ENCODE peak calls at places on chromosomes 3 and 15, in five cellular contexts. M is PC-9, V is endothelial cell of umbilical vein, F is body of pancreas, U is heart right ventricle. X is an unnamed sample.

GRCh38 chr3:148962513-148962912 is 28.8 kb upstream of the GYG1 start:
- DNase-seq in M (peak; percentile 58), V (peak; percentile 86), F (no peak), U (no peak), X (peak; percentile 83)

GRCh38 chr3:119637679-119638525 is 22.5 kb downstream of the POPDC2 start:
- DNase-seq in M (peak; percentile 14), V (peak; percentile 91), F (no peak), U (no peak), X (peak; percentile 83)

GRCh38 chr3:22952860-22953259 is 250.3 kb upstream of the UBE2E2 start:
- DNase-seq in M (no peak), V (no peak), F (no peak), U (no peak), X (no peak)

GRCh38 chr3:119331661-119332060 is 37.5 kb downstream of the ARHGAP31 start:
- DNase-seq in M (no peak), V (no peak), F (no peak), U (no peak), X (no peak)

GRCh38 chr3:195715583-195716266 is 5.1 kb upstream of the MUC20 start:
- DNase-seq in M (peak; percentile 83), V (no peak), F (peak; percentile 28), U (no peak), X (no peak)

GRCh38 chr15:60396560-60396963 is 1.2 kb downstream of the ANXA2 start:
- DNase-seq in M (no peak), V (no peak), F (no peak), U (no peak), X (no peak)

GRCh38 chr15:63256433-63256884 is 20.9 kb upstream of the APH1B start:
- DNase-seq in M (no peak), V (peak; percentile 83), F (no peak), U (no peak), X (peak; percentile 38)

GRCh38 chr3:195401959-195402358 is 40.9 kb downstream of the ACAP2 start:
- DNase-seq in M (no peak), V (no peak), F (no peak), U (no peak), X (no peak)

GRCh38 chr15:51908312-51908711 is 63.3 kb downstream of the LEO1 start:
- DNase-seq in M (no peak), V (peak; percentile 44), F (no peak), U (no peak), X (no peak)

GRCh38 chr3:117885046-117885445 is 1149.6 kb downstream of the IGSF11 start:
- DNase-seq in M (no peak), V (peak; percentile 72), F (no peak), U (no peak), X (no peak)

GRCh38 chr15:45664451-45664850 is 29.6 kb downstream of the SQOR start:
- DNase-seq in M (no peak), V (no peak), F (no peak), U (no peak), X (peak; percentile 81)

GRCh38 chr3:33937628-33938027 is 139.2 kb downstream of the PDCD6IP start:
- DNase-seq in M (no peak), V (no peak), F (no peak), U (no peak), X (no peak)

GRCh38 chr3:81485444-81485865 is 276.0 kb downstream of the GBE1 start:
- DNase-seq in M (no peak), V (peak; percentile 93), F (no peak), U (no peak), X (peak; percentile 77)

GRCh38 chr3:119388577-119388976 is 74.8 kb downstream of the TMEM39A start:
- DNase-seq in M (peak; percentile 59), V (no peak), F (peak; percentile 20), U (no peak), X (no peak)

GRCh38 chr3:178761024-178761423 is 224.8 kb downstream of the KCNMB2 start:
- DNase-seq in M (no peak), V (no peak), F (no peak), U (no peak), X (no peak)

GRCh38 chr3:67790043-67790442 is 135.6 kb upstream of the SUCLG2 start:
- DNase-seq in M (peak; percentile 15), V (peak; percentile 68), F (peak; percentile 52), U (peak; percentile 11), X (peak; percentile 65)

GRCh38 chr15:59751552-59752413 is 62.7 kb upstream of the BNIP2 start:
- DNase-seq in M (peak; percentile 8), V (no peak), F (no peak), U (no peak), X (no peak)

GRCh38 chr3:126036056-126036549 is 47.8 kb downstream of the SLC41A3 start:
- DNase-seq in M (no peak), V (no peak), F (no peak), U (no peak), X (no peak)

GRCh38 chr3:170632780-170633179 is 46.9 kb upstream of the SLC7A14 start:
- DNase-seq in M (no peak), V (no peak), F (no peak), U (no peak), X (no peak)

GRCh38 chr3:36796896-36797295 is 32.5 kb upstream of the DCLK3 start:
- DNase-seq in M (no peak), V (no peak), F (no peak), U (no peak), X (peak; percentile 72)

GRCh38 chr3:100097919-100098896 is 16.1 kb downstream of the FILIP1L start:
- DNase-seq in M (peak; percentile 49), V (no peak), F (peak; percentile 57), U (no peak), X (no peak)

GRCh38 chr3:187788984-187789857 is 44.0 kb upstream of the BCL6 start:
- DNase-seq in M (no peak), V (no peak), F (no peak), U (no peak), X (no peak)

GRCh38 chr3:16789344-16790100 is 95.2 kb upstream of the PLCL2 start:
- DNase-seq in M (no peak), V (no peak), F (no peak), U (no peak), X (no peak)

GRCh38 chr15:32904448-32904847 is 186.6 kb downstream of the GREM1 start:
- DNase-seq in M (no peak), V (no peak), F (no peak), U (no peak), X (no peak)

GRCh38 chr3:72942427-72942826 is 54.2 kb upstream of the PPP4R2 start:
- DNase-seq in M (no peak), V (no peak), F (no peak), U (no peak), X (no peak)

DNA sequence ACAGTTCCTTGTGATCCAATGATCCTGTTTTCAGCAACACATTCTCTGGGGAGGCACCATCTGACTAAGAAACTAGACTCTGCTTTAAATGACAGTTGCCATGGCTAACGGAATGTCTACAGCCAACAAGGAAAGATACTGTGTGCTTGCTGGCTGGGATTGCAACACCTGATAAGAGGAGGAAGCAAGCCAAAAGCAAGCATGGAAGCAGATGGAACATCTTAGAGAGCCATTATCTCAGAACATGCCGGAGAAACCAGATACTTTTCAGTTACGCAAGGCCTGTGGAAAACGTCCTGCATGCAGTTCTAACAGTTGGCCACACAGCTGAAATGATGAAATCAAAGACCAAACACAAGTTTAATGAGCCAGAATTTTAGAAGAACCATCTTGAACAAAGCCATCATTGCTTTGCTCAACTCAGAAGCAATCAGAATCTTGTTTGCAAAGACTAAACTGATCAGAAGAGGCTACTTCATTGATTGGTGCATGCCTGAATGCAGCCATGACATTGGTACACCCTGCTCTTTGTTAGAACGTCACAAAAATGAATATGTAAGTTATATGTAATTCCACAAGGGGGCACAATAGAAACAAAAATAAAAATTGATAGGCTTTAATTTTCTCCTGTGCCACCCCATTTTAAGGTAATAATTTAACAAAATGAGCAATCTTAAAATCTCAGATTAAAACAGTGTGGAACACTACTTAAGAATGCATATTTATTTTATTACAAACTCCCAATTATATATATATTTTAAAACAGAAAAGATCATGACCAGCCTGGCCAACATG is 50.8 kb downstream of the GXYLT2 start:
- DNase-seq in M (peak; percentile 29), V (peak; percentile 68), F (peak; percentile 49), U (no peak), X (peak; percentile 97)
- H3K4me3 ChIP-seq in M (peak overlapping the region; percentile 24), V (no peak overlapping the region), F (no peak overlapping the region), U (no peak overlapping the region), X (no peak overlapping the region)

DNA sequence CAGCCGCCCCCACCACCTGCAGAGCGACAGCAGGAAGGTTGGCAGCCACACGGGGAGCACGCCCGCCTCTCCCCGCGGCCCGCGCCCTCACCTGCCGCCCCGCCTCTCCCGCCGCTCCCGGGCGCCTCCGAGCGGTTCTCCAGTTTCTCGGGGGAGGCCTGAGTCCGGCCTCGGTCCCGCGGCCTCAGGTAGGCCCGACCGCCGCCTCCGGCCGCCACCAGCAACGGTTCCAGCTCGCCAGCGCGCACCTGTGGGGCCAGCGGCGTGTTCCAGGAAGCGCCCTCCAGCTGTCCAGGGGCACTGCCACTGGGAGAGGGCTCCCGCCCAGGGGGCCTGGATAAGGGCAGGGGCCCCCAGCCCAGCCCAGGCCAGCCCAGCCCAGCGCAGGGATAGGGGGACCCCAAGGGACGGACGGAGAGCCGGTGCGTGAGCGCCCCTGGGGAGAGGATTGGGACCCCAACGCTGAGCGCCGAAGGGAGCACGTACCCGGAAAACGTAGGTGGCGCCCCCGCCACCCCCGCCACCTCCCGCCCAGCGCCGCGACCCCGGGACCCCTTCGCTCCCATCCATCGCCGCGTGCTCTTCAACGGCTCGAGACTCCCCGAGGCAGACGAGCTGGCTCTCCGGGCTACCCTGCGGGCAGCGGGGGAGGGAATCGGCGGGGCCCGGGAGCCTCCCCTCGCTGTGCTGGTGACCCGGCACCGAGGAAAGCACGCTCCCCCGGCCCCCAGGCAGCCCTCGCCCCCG is 2.1 kb downstream of the LTK start:
- DNase-seq in M (no peak), V (no peak), F (peak; percentile 41), U (no peak), X (no peak)
- H3K27me3 ChIP-seq in M (no peaks in the 10 kb centered on the region), V (peaks cover 37% of the 10 kb centered on the region), F (peaks cover 19% of the 10 kb centered on the region), U (peaks cover 27% of the 10 kb centered on the region), X (peaks cover 33% of the 10 kb centered on the region)

DNA sequence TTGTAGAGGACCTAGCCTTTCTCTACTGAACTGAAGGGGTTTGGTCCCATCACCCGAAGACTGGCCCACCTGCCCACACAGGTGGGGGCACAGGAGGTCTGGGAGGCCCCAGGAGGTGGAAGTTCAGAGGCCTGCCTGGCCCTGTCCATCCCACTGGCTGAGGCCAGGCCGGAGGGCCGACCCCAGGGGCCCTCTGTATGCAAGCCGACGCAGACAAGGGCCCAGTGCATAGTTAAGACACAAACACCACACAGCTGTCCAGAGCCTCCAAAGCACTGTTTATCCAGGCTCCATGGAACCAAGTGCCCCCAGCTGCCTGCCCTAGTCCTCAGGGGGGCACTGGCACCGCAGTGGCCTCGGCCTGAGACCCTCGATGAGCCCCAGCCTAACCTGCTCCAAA is 26.7 kb downstream of the SNX33 start:
- DNase-seq in M (no peak), V (no peak), F (no peak), U (no peak), X (no peak)
- H3K27ac ChIP-seq in M (peak overlapping the region; percentile 71), V (no peak overlapping the region), F (no peak overlapping the region), U (peak overlapping the region; percentile 11), X (no peak overlapping the region)

DNA sequence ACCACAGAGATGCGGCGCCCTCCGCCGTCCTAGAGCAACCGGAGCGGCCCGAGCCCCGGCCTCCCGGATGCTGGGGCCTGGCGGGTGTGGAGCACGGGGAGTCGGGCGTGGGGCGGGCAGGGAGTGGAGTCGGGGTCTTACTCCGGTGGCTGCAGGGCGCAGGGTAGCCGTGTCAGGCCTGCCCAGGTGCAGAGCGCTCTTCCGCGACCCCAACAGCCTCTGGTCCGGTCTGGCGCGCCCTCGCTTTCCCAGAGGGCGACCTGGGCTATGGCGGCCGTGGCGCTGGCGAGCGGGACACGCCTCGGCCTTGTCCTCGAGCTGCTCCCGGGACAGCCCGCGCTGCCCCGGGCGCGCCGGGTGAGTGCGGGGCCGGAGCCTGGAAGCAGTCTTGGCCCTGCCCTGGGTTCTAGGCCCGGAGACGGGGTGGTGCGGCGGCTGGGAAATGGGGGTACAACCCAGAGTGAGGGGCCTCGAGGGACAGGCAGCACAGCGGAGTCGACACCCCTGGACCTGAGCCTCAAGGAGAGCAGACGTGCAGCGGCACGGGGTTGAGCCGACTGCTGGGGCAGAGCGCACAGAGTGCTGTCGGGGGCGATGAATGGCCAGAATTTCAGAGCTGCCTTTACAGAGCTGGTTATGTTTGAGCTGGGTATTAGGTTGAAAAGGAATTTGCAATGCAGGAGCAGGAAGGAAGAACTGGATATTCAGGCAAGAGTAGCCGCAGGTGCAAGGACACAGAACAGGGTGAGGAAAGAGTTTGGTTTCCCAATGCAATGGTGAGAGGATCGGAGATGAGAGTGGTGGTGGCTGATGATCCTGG is at the start of gene ZNF662:
- DNase-seq in M (peak; percentile 43), V (no peak), F (peak; percentile 67), U (peak; percentile 64), X (no peak)
- H3K4me3 ChIP-seq in M (peak within 1 kb of the TSS; percentile 48), V (peak within 1 kb of the TSS; percentile 16), F (peak within 1 kb of the TSS; percentile 67), U (peak within 1 kb of the TSS; percentile 65), X (peak within 1 kb of the TSS; percentile 59)